ENCODE peak calls at places on chromosomes 16 and 17, in eight cellular contexts. One of them, this sample, is unnamed.

GRCh38 chr16:28538733-28539596 is at the start of gene NUPR1:
- DNase-seq in activated B cell treated with CpG ODN at 0.5 μM for 24 hours: no peak
- DNase-seq in aorta: peak
- DNase-seq in stomach: peak
- DNase-seq in erythroblast: no peak
- DNase-seq in NCI-H1436: no peak
- DNase-seq in GM10248: no peak
- DNase-seq in iPS-NIHi11: peak
- DNase-seq in this sample: no peak

GRCh38 chr17:78892520-78892919 is 10.5 kb downstream of the CEP295NL start:
- DNase-seq in activated B cell treated with CpG ODN at 0.5 μM for 24 hours: no peak
- DNase-seq in aorta: no peak
- DNase-seq in stomach: no peak
- DNase-seq in erythroblast: no peak
- DNase-seq in NCI-H1436: no peak
- DNase-seq in GM10248: no peak
- DNase-seq in iPS-NIHi11: no peak
- DNase-seq in this sample: no peak

GRCh38 chr17:79789943-79790804 is 6.7 kb downstream of the CBX8 start:
- DNase-seq in activated B cell treated with CpG ODN at 0.5 μM for 24 hours: peak
- DNase-seq in aorta: peak
- DNase-seq in stomach: no peak
- DNase-seq in erythroblast: peak
- DNase-seq in NCI-H1436: no peak
- DNase-seq in GM10248: peak
- DNase-seq in iPS-NIHi11: peak
- DNase-seq in this sample: peak

GRCh38 chr17:73067075-73067474 is 25.4 kb downstream of the SLC39A11 start:
- DNase-seq in activated B cell treated with CpG ODN at 0.5 μM for 24 hours: no peak
- DNase-seq in aorta: no peak
- DNase-seq in stomach: no peak
- DNase-seq in erythroblast: no peak
- DNase-seq in NCI-H1436: no peak
- DNase-seq in GM10248: no peak
- DNase-seq in iPS-NIHi11: no peak
- DNase-seq in this sample: no peak

GRCh38 chr17:65593092-65593869 is 31.8 kb upstream of the AXIN2 start:
- DNase-seq in activated B cell treated with CpG ODN at 0.5 μM for 24 hours: no peak
- DNase-seq in aorta: no peak
- DNase-seq in stomach: no peak
- DNase-seq in erythroblast: no peak
- DNase-seq in NCI-H1436: no peak
- DNase-seq in GM10248: no peak
- DNase-seq in iPS-NIHi11: peak
- DNase-seq in this sample: no peak

GRCh38 chr17:42559076-42559475 is 2.9 kb upstream of the COASY start:
- DNase-seq in activated B cell treated with CpG ODN at 0.5 μM for 24 hours: no peak
- DNase-seq in aorta: peak
- DNase-seq in stomach: no peak
- DNase-seq in erythroblast: no peak
- DNase-seq in NCI-H1436: no peak
- DNase-seq in GM10248: no peak
- DNase-seq in iPS-NIHi11: no peak
- DNase-seq in this sample: no peak

GRCh38 chr16:56824335-56824734 is 40.7 kb upstream of the SLC12A3 start:
- DNase-seq in activated B cell treated with CpG ODN at 0.5 μM for 24 hours: no peak
- DNase-seq in aorta: no peak
- DNase-seq in stomach: peak
- DNase-seq in erythroblast: no peak
- DNase-seq in NCI-H1436: peak
- DNase-seq in GM10248: no peak
- DNase-seq in iPS-NIHi11: peak
- DNase-seq in this sample: no peak

GRCh38 chr17:8673621-8674020 is 43.1 kb upstream of the MYH10 start:
- DNase-seq in activated B cell treated with CpG ODN at 0.5 μM for 24 hours: no peak
- DNase-seq in aorta: peak
- DNase-seq in stomach: no peak
- DNase-seq in erythroblast: no peak
- DNase-seq in NCI-H1436: no peak
- DNase-seq in GM10248: no peak
- DNase-seq in iPS-NIHi11: no peak
- DNase-seq in this sample: no peak

GRCh38 chr17:5785343-5785742 is 201.0 kb upstream of the NLRP1 start:
- DNase-seq in activated B cell treated with CpG ODN at 0.5 μM for 24 hours: no peak
- DNase-seq in aorta: no peak
- DNase-seq in stomach: no peak
- DNase-seq in erythroblast: no peak
- DNase-seq in NCI-H1436: no peak
- DNase-seq in GM10248: peak
- DNase-seq in iPS-NIHi11: no peak
- DNase-seq in this sample: no peak

GRCh38 chr17:66985838-66986237 is 21.3 kb downstream of the CACNG4 start:
- DNase-seq in activated B cell treated with CpG ODN at 0.5 μM for 24 hours: no peak
- DNase-seq in aorta: no peak
- DNase-seq in stomach: no peak
- DNase-seq in erythroblast: no peak
- DNase-seq in NCI-H1436: no peak
- DNase-seq in GM10248: no peak
- DNase-seq in iPS-NIHi11: no peak
- DNase-seq in this sample: no peak

GRCh38 chr17:31488264-31488981 is 96.9 kb downstream of the RAB11FIP4 start:
- DNase-seq in activated B cell treated with CpG ODN at 0.5 μM for 24 hours: no peak
- DNase-seq in aorta: no peak
- DNase-seq in stomach: peak
- DNase-seq in erythroblast: no peak
- DNase-seq in NCI-H1436: peak
- DNase-seq in GM10248: no peak
- DNase-seq in iPS-NIHi11: no peak
- DNase-seq in this sample: no peak

GRCh38 chr17:58083491-58084316 is 485 bp downstream of the DYNLL2 start:
- DNase-seq in activated B cell treated with CpG ODN at 0.5 μM for 24 hours: peak
- DNase-seq in aorta: peak
- DNase-seq in stomach: peak
- DNase-seq in erythroblast: peak
- DNase-seq in NCI-H1436: peak
- DNase-seq in GM10248: peak
- DNase-seq in iPS-NIHi11: peak
- DNase-seq in this sample: peak

GRCh38 chr17:40846515-40847155 is 20.4 kb downstream of the KRT12 start:
- DNase-seq in activated B cell treated with CpG ODN at 0.5 μM for 24 hours: no peak
- DNase-seq in aorta: no peak
- DNase-seq in stomach: no peak
- DNase-seq in erythroblast: no peak
- DNase-seq in NCI-H1436: no peak
- DNase-seq in GM10248: no peak
- DNase-seq in iPS-NIHi11: no peak
- DNase-seq in this sample: no peak

GRCh38 chr16:55494994-55495421 is 13.9 kb upstream of the LPCAT2 start:
- DNase-seq in activated B cell treated with CpG ODN at 0.5 μM for 24 hours: no peak
- DNase-seq in aorta: no peak
- DNase-seq in stomach: peak
- DNase-seq in erythroblast: peak
- DNase-seq in NCI-H1436: no peak
- DNase-seq in GM10248: no peak
- DNase-seq in iPS-NIHi11: peak
- DNase-seq in this sample: no peak

GRCh38 chr16:77946834-77947233 is 75.5 kb upstream of the CLEC3A start:
- DNase-seq in activated B cell treated with CpG ODN at 0.5 μM for 24 hours: no peak
- DNase-seq in aorta: no peak
- DNase-seq in stomach: no peak
- DNase-seq in erythroblast: no peak
- DNase-seq in NCI-H1436: no peak
- DNase-seq in GM10248: no peak
- DNase-seq in iPS-NIHi11: peak
- DNase-seq in this sample: no peak

GRCh38 chr17:78759203-78759968 is 22.7 kb downstream of the CYTH1 start:
- DNase-seq in activated B cell treated with CpG ODN at 0.5 μM for 24 hours: no peak
- DNase-seq in aorta: peak
- DNase-seq in stomach: peak
- DNase-seq in erythroblast: peak
- DNase-seq in NCI-H1436: peak
- DNase-seq in GM10248: no peak
- DNase-seq in iPS-NIHi11: no peak
- DNase-seq in this sample: no peak

GRCh38 chr17:21034350-21035235 is 8.2 kb downstream of the USP22 start:
- DNase-seq in activated B cell treated with CpG ODN at 0.5 μM for 24 hours: no peak
- DNase-seq in aorta: no peak
- DNase-seq in stomach: no peak
- DNase-seq in erythroblast: no peak
- DNase-seq in NCI-H1436: no peak
- DNase-seq in GM10248: no peak
- DNase-seq in iPS-NIHi11: no peak
- DNase-seq in this sample: no peak

This sample was measured in progenitor cell of endocrine pancreas.